ENCODE peak calls at places on chromosomes 1 and 21, in eight cellular contexts. Z, E, N, V, K, G, U and F are unnamed samples.

GRCh38 chr1:43207229-43207853 is 35.2 kb downstream of the CFAP57 start:
- DNase-seq in U (no peak), V (no peak), G (peak), N (no peak), K (peak), Z (no peak), E (peak), F (peak)

GRCh38 chr1:9473032-9473792 is 66.1 kb upstream of the SLC25A33 start:
- DNase-seq in V (peak), G (peak), N (peak), U (no peak), E (no peak), Z (no peak), K (peak), F (peak)

GRCh38 chr1:162011337-162012012 is 12.2 kb downstream of the OLFML2B start:
- DNase-seq in U (no peak), E (no peak), K (no peak), V (peak), N (no peak), G (no peak), Z (no peak), F (peak)

GRCh38 chr1:22210636-22211035 is 67.7 kb upstream of the WNT4 start:
- DNase-seq in G (no peak), Z (no peak), K (no peak), E (no peak), N (no peak), V (no peak), U (no peak), F (no peak)

GRCh38 chr1:221675880-221676800 is 65.7 kb downstream of the DUSP10 start:
- DNase-seq in V (no peak), U (peak), Z (no peak), G (no peak), K (no peak), N (no peak), E (no peak), F (no peak)

GRCh38 chr1:70290248-70290647 is 64.3 kb downstream of the ANKRD13C start:
- DNase-seq in Z (no peak), K (peak), V (peak), E (no peak), N (no peak), G (no peak), U (no peak), F (no peak)

GRCh38 chr1:28855469-28855944 is 43.5 kb downstream of the OPRD1 start:
- DNase-seq in N (no peak), K (no peak), U (no peak), Z (no peak), E (no peak), G (no peak), V (peak), F (no peak)

GRCh38 chr21:40553781-40554180 is 293.2 kb downstream of the DSCAM start:
- DNase-seq in E (no peak), V (no peak), K (no peak), N (no peak), U (no peak), Z (no peak), G (no peak), F (no peak)

GRCh38 chr1:109109906-109110305 is 4.0 kb upstream of the ELAPOR1 start:
- DNase-seq in V (no peak), E (no peak), Z (no peak), N (no peak), K (no peak), U (no peak), G (no peak), F (no peak)

GRCh38 chr1:161089251-161089924 is at the start of gene NECTIN4:
- DNase-seq in U (no peak), V (peak), K (no peak), N (peak), E (no peak), Z (no peak), G (no peak), F (peak)

GRCh38 chr1:203066965-203067364 is 18.8 kb downstream of the MYOG start:
- DNase-seq in N (no peak), K (no peak), Z (no peak), V (no peak), U (no peak), E (no peak), G (no peak), F (no peak)

GRCh38 chr1:117607471-117607870 is 1.6 kb downstream of the TENT5C start:
- DNase-seq in G (no peak), Z (peak), K (no peak), U (peak), N (peak), V (no peak), E (no peak), F (peak)

GRCh38 chr21:36589352-36589971 is 109.5 kb upstream of the SIM2 start:
- DNase-seq in K (no peak), E (no peak), Z (peak), U (peak), G (peak), N (peak), V (peak), F (peak)

GRCh38 chr1:9145021-9145668 is 16.2 kb upstream of the GPR157 start:
- DNase-seq in Z (no peak), G (peak), E (no peak), V (peak), N (peak), U (no peak), K (no peak), F (no peak)

GRCh38 chr1:184622136-184622823 is 132.4 kb downstream of the EDEM3 start:
- DNase-seq in V (peak), Z (no peak), N (peak), G (no peak), U (no peak), K (peak), E (no peak), F (peak)

GRCh38 chr1:244231193-244231571 is 180.1 kb downstream of the ZBTB18 start:
- DNase-seq in N (no peak), V (no peak), Z (no peak), K (no peak), U (peak), G (no peak), E (no peak), F (no peak)
- H3K4me3 ChIP-seq in N (peak), V (peak), Z (no peak), K (no peak), U (no peak), G (no peak), E (no peak), F (no peak)

DNA sequence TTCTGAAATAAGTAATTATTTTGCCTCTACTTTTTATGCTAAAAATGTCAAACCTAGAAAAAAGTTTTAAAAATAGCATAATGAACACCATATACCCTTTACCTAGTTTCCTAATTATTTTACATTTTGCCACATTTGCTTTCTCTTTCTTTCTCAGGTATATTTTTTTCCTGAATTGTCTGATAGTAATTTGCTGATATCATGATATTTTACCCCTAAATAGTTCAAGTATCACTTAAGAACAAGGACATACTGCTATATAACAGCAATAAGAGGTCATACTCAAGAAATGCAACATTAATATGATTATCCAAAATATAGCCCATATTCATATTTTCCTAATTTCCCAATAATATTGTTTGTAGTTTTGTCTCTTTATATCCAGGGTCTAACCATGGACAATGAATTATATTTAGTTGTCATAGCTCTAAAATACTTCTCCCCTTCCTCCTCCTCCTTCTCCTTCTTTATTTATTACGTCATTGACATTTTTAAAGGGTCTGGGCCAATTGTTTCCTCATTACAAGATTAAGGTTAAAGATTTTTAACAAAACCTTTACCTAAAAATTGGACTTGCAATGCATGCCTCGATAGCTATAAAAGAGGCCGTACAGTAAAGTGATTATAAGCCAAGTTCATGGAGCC is 20.3 kb upstream of the SMYD2 start:
- DNase-seq in E (no peak), V (no peak), U (no peak), N (no peak), K (no peak), Z (no peak), G (no peak), F (no peak)
- H3K27ac ChIP-seq in E (no peak), V (no peak), U (no peak), N (no peak), K (no peak), Z (no peak), G (no peak), F (no peak)

DNA sequence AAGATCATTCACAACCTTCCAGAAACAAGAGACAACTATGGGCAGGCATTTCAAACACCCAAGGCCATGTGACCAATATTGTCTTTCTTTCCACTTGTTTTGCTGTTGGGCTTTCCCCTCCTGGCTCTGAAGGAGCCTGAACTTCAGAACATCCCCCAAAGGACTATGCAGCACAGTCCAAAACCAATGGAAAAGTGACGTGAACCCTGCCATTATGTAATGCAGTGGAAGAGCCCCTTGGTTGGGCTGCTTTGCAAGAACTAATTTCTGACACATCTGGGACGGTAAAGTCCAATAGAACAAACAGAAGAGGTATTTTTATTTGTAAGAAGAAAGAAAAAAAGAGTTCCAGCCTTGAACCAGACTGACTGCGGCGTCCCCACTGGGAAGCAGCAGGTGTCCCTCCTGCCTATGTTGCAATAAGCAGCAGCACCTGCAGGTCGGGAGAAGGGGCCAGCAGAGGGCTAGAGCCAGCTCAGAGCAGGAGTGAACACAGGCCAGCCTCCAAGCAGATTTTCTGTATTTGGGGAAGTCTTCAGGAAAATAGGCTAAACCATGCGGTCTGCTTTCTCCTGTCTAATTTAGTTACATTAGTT is 116.7 kb downstream of the CDC7 start:
- DNase-seq in G (no peak), K (no peak), V (no peak), E (no peak), N (no peak), Z (peak), U (peak), F (no peak)
- TF ChIP-seq CTCF in G (peak), K (no peak), V (no peak), E (no peak), N (no peak), Z (peak), U (peak), F (no peak)

DNA sequence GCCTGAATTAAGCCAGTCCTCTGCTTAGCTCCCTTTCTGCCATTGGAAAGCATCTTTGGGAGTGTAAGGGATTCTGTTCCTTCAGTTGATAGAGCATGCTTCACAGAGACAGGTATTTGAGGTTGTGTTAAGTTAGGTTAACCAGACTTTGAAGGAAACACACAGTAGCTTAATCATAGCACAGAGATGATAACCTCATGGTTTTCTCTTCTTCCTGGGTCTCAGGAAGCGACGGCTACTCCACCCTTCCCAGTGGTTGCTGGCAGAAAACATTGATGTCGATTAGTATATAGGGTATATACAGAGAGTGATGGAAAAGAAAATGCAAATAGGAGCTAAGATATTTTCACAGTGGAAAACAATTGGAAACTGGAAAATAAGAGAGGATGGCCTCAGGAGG is 42.0 kb downstream of the S1PR1 start:
- DNase-seq in U (no peak), Z (no peak), K (no peak), E (no peak), G (no peak), V (no peak), N (no peak), F (no peak)
- H3K4me3 ChIP-seq in U (no peak), Z (no peak), K (no peak), E (no peak), G (no peak), V (no peak), N (no peak), F (no peak)

GRCh38 chr1:199223936-199224335 is 585.1 kb downstream of the PTPRC start:
- DNase-seq in V (no peak), E (no peak), G (no peak), Z (no peak), U (no peak), K (no peak), N (no peak), F (no peak)

GRCh38 chr1:199221371-199222150 is 582.7 kb downstream of the PTPRC start:
- DNase-seq in N (no peak), Z (no peak), G (no peak), K (no peak), U (no peak), V (no peak), E (no peak), F (no peak)

GRCh38 chr1:199218533-199218932 is 579.7 kb downstream of the PTPRC start:
- DNase-seq in V (no peak), K (no peak), Z (no peak), U (no peak), N (no peak), E (no peak), G (no peak), F (no peak)

GRCh38 chr1:199220046-199220445 is 581.2 kb downstream of the PTPRC start:
- DNase-seq in V (no peak), K (no peak), Z (no peak), E (no peak), U (no peak), N (no peak), G (no peak), F (no peak)

DNA sequence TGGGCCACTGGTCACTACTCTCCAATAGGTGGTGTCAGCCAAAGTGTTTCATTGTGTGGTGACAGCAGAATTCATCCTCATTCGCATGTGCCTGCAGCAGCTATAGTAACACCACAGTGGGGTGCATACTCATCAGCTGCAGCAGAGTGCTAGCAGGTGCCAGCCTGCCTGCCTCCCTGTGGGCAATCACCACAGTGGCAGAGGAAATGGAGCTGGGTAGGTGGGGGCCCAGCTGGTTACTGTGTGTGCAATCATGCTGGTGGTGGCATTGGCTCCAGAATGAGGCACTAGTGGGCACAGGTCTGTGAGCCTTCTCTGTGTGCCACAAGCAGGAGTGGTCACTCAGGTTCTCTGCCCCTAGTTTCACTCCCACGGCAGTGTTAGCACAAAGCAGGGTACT is 579.2 kb downstream of the PTPRC start:
- DNase-seq in G (no peak), Z (peak), K (no peak), E (no peak), V (no peak), N (no peak), U (no peak), F (no peak)
- H3K27ac ChIP-seq in G (no peak), Z (no peak), K (no peak), E (no peak), V (no peak), N (no peak), U (no peak), F (no peak)

DNA sequence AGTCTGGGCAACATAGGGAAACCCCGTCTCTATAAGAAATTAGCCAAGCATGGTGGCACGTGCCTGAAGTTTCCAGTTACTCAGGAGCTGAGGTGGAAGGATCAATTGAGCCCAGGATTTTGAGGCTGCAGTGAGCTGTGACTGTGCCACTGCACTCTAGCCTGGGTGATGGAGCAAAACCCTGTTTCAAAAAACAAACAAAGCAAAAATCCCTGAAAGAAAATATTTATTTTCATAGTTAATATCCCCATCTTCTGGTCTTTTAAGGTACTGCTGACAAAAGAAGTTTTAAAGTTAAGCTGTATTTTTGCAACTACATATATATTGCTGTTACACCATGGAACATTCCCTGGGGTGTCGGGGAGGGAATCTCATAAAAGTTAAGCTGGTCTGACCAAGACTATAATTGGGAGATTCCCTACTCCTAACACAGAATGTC is 26.0 kb downstream of the VAMP4 start:
- DNase-seq in N (no peak), K (no peak), E (no peak), G (no peak), U (no peak), Z (no peak), V (no peak), F (no peak)
- TF ChIP-seq CTCF in N (peak), K (peak), E (peak), G (peak), U (peak), Z (peak), V (peak), F (no peak)